ENCODE peak calls at places on chromosome 11, in four cellular contexts. F is breast epithelium, D is endothelial cell of umbilical vein, B is upper lobe of left lung. W is an unnamed sample.

GRCh38 chr11:107427569-107428180 is 29.9 kb downstream of the CWF19L2 start:
- DNase-seq in D (peak; percentile 32), F (no peak), B (no peak), W (no peak)

GRCh38 chr11:104609297-104609696 is 289.0 kb downstream of the CASP12 start:
- DNase-seq in D (peak; percentile 80), B (no peak), F (no peak), W (no peak)

GRCh38 chr11:47467372-47467771 is 18.4 kb upstream of the RAPSN start:
- DNase-seq in D (no peak), F (no peak), B (no peak), W (no peak)

GRCh38 chr11:83219095-83219494 is 25.6 kb downstream of the ANKRD42 start:
- DNase-seq in D (no peak), F (no peak), B (no peak), W (no peak)

GRCh38 chr11:8011981-8012444 is 24.9 kb downstream of the EIF3F start:
- DNase-seq in F (no peak), B (no peak), D (no peak), W (no peak)

GRCh38 chr11:8282621-8283509 is 19.2 kb upstream of the LMO1 start:
- DNase-seq in B (peak; percentile 24), F (no peak), D (no peak), W (no peak)

GRCh38 chr11:65615950-65616574 is 486 bp downstream of the PCNX3 start:
- DNase-seq in F (no peak), D (no peak), B (peak; percentile 94), W (no peak)

GRCh38 chr11:94767701-94768601 is at the start of gene AMOTL1:
- DNase-seq in F (peak; percentile 80), B (peak; percentile 98), D (peak; percentile 85), W (no peak)

GRCh38 chr11:100562102-100562501 is 125.0 kb upstream of the ARHGAP42 start:
- DNase-seq in B (no peak), D (peak; percentile 93), F (no peak), W (no peak)

GRCh38 chr11:116169776-116170175 is 603.0 kb downstream of the BUD13 start:
- DNase-seq in B (no peak), F (no peak), D (no peak), W (no peak)

GRCh38 chr11:46112961-46113617 is 8.2 kb downstream of the PHF21A start:
- DNase-seq in F (no peak), D (peak; percentile 58), B (no peak), W (no peak)

GRCh38 chr11:125036933-125037332 is 26.2 kb upstream of the SLC37A2 start:
- DNase-seq in F (no peak), D (peak; percentile 70), B (no peak), W (no peak)

GRCh38 chr11:77150836-77151235 is 22.8 kb downstream of the MYO7A start:
- DNase-seq in D (no peak), F (no peak), B (no peak), W (no peak)

GRCh38 chr11:12845739-12846358 is 163.3 kb upstream of the RASSF10 start:
- DNase-seq in F (no peak), D (peak; percentile 17), B (peak; percentile 18), W (no peak)

GRCh38 chr11:120883404-120884135 is 140.3 kb upstream of the TBCEL start:
- DNase-seq in B (no peak), F (no peak), D (peak; percentile 52), W (no peak)

GRCh38 chr11:114438303-114438702 is 964 bp upstream of the REXO2 start:
- DNase-seq in B (no peak), D (peak; percentile 38), F (no peak), W (no peak)

GRCh38 chr11:84322211-84322610 is 1036.0 kb upstream of the CCDC90B start:
- DNase-seq in B (no peak), F (no peak), D (no peak), W (no peak)

GRCh38 chr11:110130642-110131238 is 37.5 kb downstream of the ZC3H12C start:
- DNase-seq in B (no peak), F (no peak), D (peak; percentile 62), W (no peak)

GRCh38 chr11:16782226-16782919 is 43.9 kb downstream of the C11orf58 start:
- DNase-seq in D (no peak), B (peak; percentile 57), F (peak; percentile 52), W (no peak)

GRCh38 chr11:35548925-35549561 is 23.6 kb upstream of the PAMR1 start:
- DNase-seq in F (no peak), B (no peak), D (no peak), W (no peak)

GRCh38 chr11:65506316-65506769 is 7.5 kb downstream of the MALAT1 start:
- DNase-seq in B (no peak), D (no peak), F (no peak), W (peak; percentile 46)

GRCh38 chr11:86565787-86566186 is 106.6 kb downstream of the ME3 start:
- DNase-seq in F (no peak), B (no peak), D (no peak), W (no peak)

GRCh38 chr11:968822-969221 is 43.2 kb downstream of the AP2A2 start:
- DNase-seq in D (no peak), B (peak; percentile 39), F (no peak), W (no peak)
- H3K36me3 ChIP-seq in D (peaks cover 32% of the 10 kb centered on the region), B (peaks cover 50% of the 10 kb centered on the region), F (no peaks in the 10 kb centered on the region), W (peaks cover 2% of the 10 kb centered on the region)

GRCh38 chr11:126345283-126345682 is 10.2 kb upstream of the ST3GAL4 start:
- DNase-seq in D (no peak), B (no peak), F (no peak), W (no peak)
- TF ChIP-seq POLR2AphosphoS5 in D (no peak), B (no peak), F (no peak), W (no peak)

DNA sequence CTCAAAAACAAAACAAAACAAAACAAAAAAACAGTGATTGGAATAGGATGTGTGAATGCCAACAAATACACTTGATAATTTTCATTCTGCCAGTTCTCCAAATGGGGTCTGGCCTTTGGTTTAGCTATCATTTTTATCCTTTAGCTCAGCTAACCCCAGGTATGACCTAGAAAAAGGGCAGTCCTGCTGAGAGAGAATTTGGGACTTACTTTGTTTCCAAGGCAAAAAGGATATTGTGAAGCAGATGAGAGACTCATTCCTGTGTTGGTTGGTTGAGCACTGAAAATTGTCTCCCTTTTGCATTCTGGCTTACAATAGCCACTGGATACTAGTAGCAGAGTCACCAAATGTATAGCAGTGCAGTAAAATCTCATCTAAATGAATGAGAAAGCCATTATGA is 8.9 kb downstream of the TTC9C start:
- DNase-seq in F (no peak), D (no peak), B (no peak), W (no peak)
- H3K36me3 ChIP-seq in F (no peaks in the 10 kb centered on the region), D (peaks cover 13% of the 10 kb centered on the region), B (peaks cover 72% of the 10 kb centered on the region), W (peaks cover 17% of the 10 kb centered on the region)

DNA sequence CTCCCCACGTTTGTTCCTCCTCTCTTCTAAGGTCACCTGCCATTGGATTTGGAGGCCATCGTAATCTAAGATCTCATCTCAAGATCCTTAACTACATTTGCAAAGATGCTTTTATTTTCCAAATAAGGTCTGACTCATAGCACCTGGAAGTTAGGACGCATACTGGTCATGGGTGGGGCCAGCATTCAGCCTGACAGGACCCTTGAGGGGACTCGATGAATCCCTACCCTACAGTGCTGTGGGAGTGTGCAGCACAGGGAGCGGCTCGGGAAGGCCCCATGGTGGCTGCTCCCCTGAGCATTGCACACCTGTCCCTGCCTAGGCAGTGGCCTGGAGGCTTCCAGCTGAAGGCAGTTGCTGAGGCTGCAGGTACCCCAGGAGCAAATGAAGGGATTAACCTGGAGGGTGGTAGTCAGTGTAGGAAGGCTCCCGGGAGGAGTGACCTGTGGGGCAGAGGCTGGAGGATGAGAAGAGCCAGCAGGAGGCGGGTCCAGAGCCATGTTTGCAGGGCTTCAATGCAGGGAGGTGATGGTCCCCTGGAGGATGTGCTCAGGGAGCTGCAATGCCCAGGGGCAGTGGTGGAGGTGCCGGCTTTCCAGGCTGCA is 362.2 kb downstream of the CTTN start:
- DNase-seq in B (no peak), F (no peak), D (no peak), W (no peak)
- TF ChIP-seq POLR2AphosphoS5 in B (no peak), F (no peak), D (no peak), W (no peak)

GRCh38 chr11:2975594-2975993 is 16.5 kb downstream of the NAP1L4 start:
- DNase-seq in B (no peak), F (no peak), D (no peak), W (no peak)
- H3K36me3 ChIP-seq in B (peaks cover 83% of the 10 kb centered on the region), F (no peaks in the 10 kb centered on the region), D (peaks cover 26% of the 10 kb centered on the region), W (peaks cover 53% of the 10 kb centered on the region)

DNA sequence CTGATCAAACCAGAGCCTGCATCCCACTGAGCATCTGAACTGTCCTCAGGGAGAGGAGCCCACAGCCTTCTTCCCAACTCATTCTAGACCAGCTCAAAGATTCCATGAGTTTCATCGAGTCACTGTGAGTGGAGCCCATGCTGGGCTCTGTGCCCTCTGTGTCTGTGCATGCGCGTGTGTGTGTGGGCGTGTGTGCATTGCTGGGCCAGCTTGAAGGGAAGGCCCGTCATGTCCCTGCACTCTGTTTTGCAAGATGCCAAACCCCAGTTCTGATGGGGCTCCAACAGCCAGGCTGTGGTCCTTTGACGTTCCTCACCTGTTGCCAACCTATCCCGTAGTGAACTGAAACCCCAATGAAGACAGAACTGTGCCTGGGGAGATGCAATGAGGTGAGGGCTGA is 7.1 kb downstream of the MPEG1 start:
- DNase-seq in D (no peak), F (no peak), B (no peak), W (no peak)
- TF ChIP-seq POLR2AphosphoS5 in D (no peak), F (no peak), B (no peak), W (no peak)